ENCODE peak calls at places on chromosomes 13 and 19, in seven cellular contexts. One of them, this sample, is unnamed.

GRCh38 chr13:50581586-50582196 is 261.8 kb downstream of the DLEU7 start:
- DNase-seq in IMR-90: no peak
- DNase-seq in small intestine: no peak
- DNase-seq in CD8-positive, alpha-beta memory T cell: no peak
- DNase-seq in lower lobe of right lung: no peak
- DNase-seq in mucosa of descending colon: no peak
- DNase-seq in ovary: no peak
- DNase-seq in this sample: no peak

GRCh38 chr19:18636969-18637629 is at the start of gene KLHL26:
- DNase-seq in IMR-90: no peak
- DNase-seq in small intestine: no peak
- DNase-seq in CD8-positive, alpha-beta memory T cell: no peak
- DNase-seq in lower lobe of right lung: no peak
- DNase-seq in mucosa of descending colon: no peak
- DNase-seq in ovary: no peak
- DNase-seq in this sample: no peak

GRCh38 chr13:109155301-109155761 is 525.9 kb downstream of the MYO16 start:
- DNase-seq in IMR-90: peak; percentile 50
- DNase-seq in small intestine: no peak
- DNase-seq in CD8-positive, alpha-beta memory T cell: no peak
- DNase-seq in lower lobe of right lung: no peak
- DNase-seq in mucosa of descending colon: no peak
- DNase-seq in ovary: no peak
- DNase-seq in this sample: no peak

GRCh38 chr19:24166055-24166454 is 79.1 kb downstream of the ZNF254 start:
- DNase-seq in IMR-90: peak; percentile 65
- DNase-seq in small intestine: no peak
- DNase-seq in CD8-positive, alpha-beta memory T cell: no peak
- DNase-seq in lower lobe of right lung: no peak
- DNase-seq in mucosa of descending colon: no peak
- DNase-seq in ovary: no peak
- DNase-seq in this sample: no peak

GRCh38 chr13:86870388-86870966 is 800.7 kb upstream of the SLITRK5 start:
- DNase-seq in IMR-90: peak; percentile 43
- DNase-seq in small intestine: peak; percentile 1
- DNase-seq in CD8-positive, alpha-beta memory T cell: no peak
- DNase-seq in lower lobe of right lung: no peak
- DNase-seq in mucosa of descending colon: peak; percentile 12
- DNase-seq in ovary: no peak
- DNase-seq in this sample: no peak

GRCh38 chr13:36549771-36550170 is 117.5 kb downstream of the CCNA1 start:
- DNase-seq in IMR-90: no peak
- DNase-seq in small intestine: no peak
- DNase-seq in CD8-positive, alpha-beta memory T cell: no peak
- DNase-seq in lower lobe of right lung: no peak
- DNase-seq in mucosa of descending colon: no peak
- DNase-seq in ovary: no peak
- DNase-seq in this sample: no peak

GRCh38 chr13:55214851-55215345 is 1925.8 kb upstream of the PRR20A start:
- DNase-seq in IMR-90: no peak
- DNase-seq in small intestine: no peak
- DNase-seq in CD8-positive, alpha-beta memory T cell: no peak
- DNase-seq in lower lobe of right lung: no peak
- DNase-seq in mucosa of descending colon: no peak
- DNase-seq in ovary: no peak
- DNase-seq in this sample: no peak

GRCh38 chr13:95485045-95485517 is 67.4 kb upstream of the CLDN10 start:
- DNase-seq in IMR-90: peak; percentile 42
- DNase-seq in small intestine: no peak
- DNase-seq in CD8-positive, alpha-beta memory T cell: no peak
- DNase-seq in lower lobe of right lung: no peak
- DNase-seq in mucosa of descending colon: no peak
- DNase-seq in ovary: no peak
- DNase-seq in this sample: no peak

GRCh38 chr19:16259385-16260159 is 61.9 kb downstream of the AP1M1 start:
- DNase-seq in IMR-90: no peak
- DNase-seq in small intestine: no peak
- DNase-seq in CD8-positive, alpha-beta memory T cell: no peak
- DNase-seq in lower lobe of right lung: no peak
- DNase-seq in mucosa of descending colon: no peak
- DNase-seq in ovary: no peak
- DNase-seq in this sample: peak; percentile 68

GRCh38 chr13:47672982-47673670 is 327.9 kb downstream of the SUCLA2 start:
- DNase-seq in IMR-90: peak; percentile 93
- DNase-seq in small intestine: no peak
- DNase-seq in CD8-positive, alpha-beta memory T cell: no peak
- DNase-seq in lower lobe of right lung: no peak
- DNase-seq in mucosa of descending colon: no peak
- DNase-seq in ovary: no peak
- DNase-seq in this sample: no peak

GRCh38 chr13:102651892-102652291 is 43.0 kb downstream of the METTL21C start:
- DNase-seq in IMR-90: peak; percentile 52
- DNase-seq in small intestine: no peak
- DNase-seq in CD8-positive, alpha-beta memory T cell: no peak
- DNase-seq in lower lobe of right lung: no peak
- DNase-seq in mucosa of descending colon: no peak
- DNase-seq in ovary: no peak
- DNase-seq in this sample: no peak

GRCh38 chr13:75830842-75831241 is 194.7 kb downstream of the LMO7 start:
- DNase-seq in IMR-90: peak; percentile 78
- DNase-seq in small intestine: no peak
- DNase-seq in CD8-positive, alpha-beta memory T cell: no peak
- DNase-seq in lower lobe of right lung: no peak
- DNase-seq in mucosa of descending colon: no peak
- DNase-seq in ovary: no peak
- DNase-seq in this sample: no peak

GRCh38 chr13:95530178-95530577 is 22.3 kb upstream of the CLDN10 start:
- DNase-seq in IMR-90: peak; percentile 5
- DNase-seq in small intestine: no peak
- DNase-seq in CD8-positive, alpha-beta memory T cell: no peak
- DNase-seq in lower lobe of right lung: peak; percentile 54
- DNase-seq in mucosa of descending colon: no peak
- DNase-seq in ovary: no peak
- DNase-seq in this sample: no peak

GRCh38 chr13:60642552-60642951 is 245.5 kb downstream of the TDRD3 start:
- DNase-seq in IMR-90: no peak
- DNase-seq in small intestine: no peak
- DNase-seq in CD8-positive, alpha-beta memory T cell: no peak
- DNase-seq in lower lobe of right lung: no peak
- DNase-seq in mucosa of descending colon: no peak
- DNase-seq in ovary: no peak
- DNase-seq in this sample: no peak

GRCh38 chr13:66665991-66666390 is 564.1 kb downstream of the PCDH9 start:
- DNase-seq in IMR-90: peak; percentile 88
- DNase-seq in small intestine: no peak
- DNase-seq in CD8-positive, alpha-beta memory T cell: no peak
- DNase-seq in lower lobe of right lung: no peak
- DNase-seq in mucosa of descending colon: no peak
- DNase-seq in ovary: no peak
- DNase-seq in this sample: no peak

GRCh38 chr19:54606891-54607781 is 13.7 kb downstream of the LILRA1 start:
- DNase-seq in IMR-90: no peak
- DNase-seq in small intestine: no peak
- DNase-seq in CD8-positive, alpha-beta memory T cell: no peak
- DNase-seq in lower lobe of right lung: no peak
- DNase-seq in mucosa of descending colon: no peak
- DNase-seq in ovary: no peak
- DNase-seq in this sample: no peak

GRCh38 chr13:40345654-40346372 is 320.6 kb downstream of the FOXO1 start:
- DNase-seq in IMR-90: no peak
- DNase-seq in small intestine: peak; percentile 82
- DNase-seq in CD8-positive, alpha-beta memory T cell: no peak
- DNase-seq in lower lobe of right lung: no peak
- DNase-seq in mucosa of descending colon: peak; percentile 25
- DNase-seq in ovary: no peak
- DNase-seq in this sample: no peak

DNA sequence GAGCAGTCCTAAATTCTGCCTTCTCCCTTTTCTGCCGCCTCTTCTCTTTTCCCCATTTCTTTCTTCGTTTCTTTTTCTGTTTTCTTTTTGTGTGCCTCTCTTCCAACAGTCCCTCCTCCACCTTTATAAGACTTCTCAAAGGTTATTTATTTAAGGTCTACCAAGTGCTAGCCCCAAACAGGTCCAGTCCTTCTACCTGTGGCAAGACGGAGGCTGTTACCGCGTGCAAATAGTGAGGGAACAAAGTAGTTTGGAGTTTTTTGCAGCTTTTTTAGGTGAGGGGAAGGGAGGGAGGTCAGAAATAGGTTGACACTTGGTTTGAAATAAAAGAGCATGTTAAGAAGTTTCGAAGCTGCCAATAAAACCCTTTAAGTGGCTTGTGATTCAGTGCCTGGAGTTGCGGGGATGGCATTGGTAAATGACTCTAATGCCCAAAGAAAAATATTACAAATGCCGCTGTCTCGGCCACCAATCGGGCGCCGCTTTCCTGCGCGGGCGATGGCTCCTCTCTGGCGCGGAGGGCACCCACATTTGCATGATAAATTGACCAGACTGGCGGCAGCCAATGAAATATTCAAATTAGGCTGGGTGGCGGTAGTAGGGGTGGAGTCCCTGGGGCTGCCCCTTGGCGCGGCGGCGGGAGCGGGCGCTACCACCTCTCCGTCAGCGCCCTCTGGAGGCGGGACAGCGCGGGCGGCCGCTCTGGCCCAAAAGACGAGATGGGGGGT is 7.5 kb upstream of the TSHZ3 start:
- DNase-seq in IMR-90: no peak
- DNase-seq in small intestine: peak; percentile 29
- DNase-seq in CD8-positive, alpha-beta memory T cell: peak; percentile 27
- DNase-seq in lower lobe of right lung: peak; percentile 64
- DNase-seq in mucosa of descending colon: peak; percentile 52
- DNase-seq in ovary: no peak
- DNase-seq in this sample: peak; percentile 24
- H3K36me3 ChIP-seq in IMR-90: no peaks in the 10 kb centered on the region
- H3K36me3 ChIP-seq in small intestine: no peaks in the 10 kb centered on the region
- H3K36me3 ChIP-seq in CD8-positive, alpha-beta memory T cell: no peaks in the 10 kb centered on the region
- H3K36me3 ChIP-seq in lower lobe of right lung: no peaks in the 10 kb centered on the region
- H3K36me3 ChIP-seq in mucosa of descending colon: no peaks in the 10 kb centered on the region
- H3K36me3 ChIP-seq in ovary: no peaks in the 10 kb centered on the region
- H3K36me3 ChIP-seq in this sample: no peaks in the 10 kb centered on the region

DNA sequence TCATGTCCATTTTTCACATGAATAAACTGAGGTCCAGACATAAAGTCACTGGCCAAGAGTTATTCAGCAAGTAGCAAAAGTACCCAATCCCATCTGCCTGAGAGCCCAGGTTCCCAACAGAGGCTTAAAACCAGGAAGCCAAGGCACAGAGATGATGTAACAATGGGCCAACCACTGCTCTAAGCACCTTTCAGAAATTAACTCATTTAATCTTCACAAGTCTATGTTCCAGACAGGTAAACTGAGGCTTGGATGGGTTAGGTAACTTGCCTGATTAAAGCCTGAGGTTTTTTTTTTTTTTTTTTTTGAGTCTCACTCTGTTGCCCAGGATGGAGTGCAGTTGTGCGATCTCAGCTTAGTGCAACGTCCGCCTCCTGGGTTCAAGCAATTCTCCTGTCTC is 4.0 kb upstream of the DYRK1B start:
- DNase-seq in IMR-90: no peak
- DNase-seq in small intestine: no peak
- DNase-seq in CD8-positive, alpha-beta memory T cell: no peak
- DNase-seq in lower lobe of right lung: no peak
- DNase-seq in mucosa of descending colon: no peak
- DNase-seq in ovary: no peak
- DNase-seq in this sample: no peak
- H3K36me3 ChIP-seq in IMR-90: peaks cover 38% of the 10 kb centered on the region
- H3K36me3 ChIP-seq in small intestine: peaks cover 3% of the 10 kb centered on the region
- H3K36me3 ChIP-seq in CD8-positive, alpha-beta memory T cell: peaks cover 43% of the 10 kb centered on the region
- H3K36me3 ChIP-seq in lower lobe of right lung: peaks cover 57% of the 10 kb centered on the region
- H3K36me3 ChIP-seq in mucosa of descending colon: no peaks in the 10 kb centered on the region
- H3K36me3 ChIP-seq in ovary: no peaks in the 10 kb centered on the region
- H3K36me3 ChIP-seq in this sample: no peaks in the 10 kb centered on the region

GRCh38 chr19:49347191-49347590 is 12.0 kb downstream of the CD37 start:
- DNase-seq in IMR-90: no peak
- DNase-seq in small intestine: no peak
- DNase-seq in CD8-positive, alpha-beta memory T cell: no peak
- DNase-seq in lower lobe of right lung: no peak
- DNase-seq in mucosa of descending colon: no peak
- DNase-seq in ovary: no peak
- DNase-seq in this sample: no peak

GRCh38 chr19:49342291-49342721 is 7.1 kb downstream of the CD37 start:
- DNase-seq in IMR-90: no peak
- DNase-seq in small intestine: no peak
- DNase-seq in CD8-positive, alpha-beta memory T cell: no peak
- DNase-seq in lower lobe of right lung: peak; percentile 38
- DNase-seq in mucosa of descending colon: no peak
- DNase-seq in ovary: peak; percentile 20
- DNase-seq in this sample: peak; percentile 7

GRCh38 chr19:49343127-49343526 is 7.9 kb downstream of the CD37 start:
- DNase-seq in IMR-90: no peak
- DNase-seq in small intestine: no peak
- DNase-seq in CD8-positive, alpha-beta memory T cell: no peak
- DNase-seq in lower lobe of right lung: peak; percentile 24
- DNase-seq in mucosa of descending colon: no peak
- DNase-seq in ovary: peak; percentile 14
- DNase-seq in this sample: peak; percentile 4

GRCh38 chr19:49347835-49348234 is 12.6 kb downstream of the CD37 start:
- DNase-seq in IMR-90: peak; percentile 82
- DNase-seq in small intestine: peak; percentile 38
- DNase-seq in CD8-positive, alpha-beta memory T cell: no peak
- DNase-seq in lower lobe of right lung: no peak
- DNase-seq in mucosa of descending colon: peak; percentile 40
- DNase-seq in ovary: no peak
- DNase-seq in this sample: no peak

GRCh38 chr19:49344516-49345423 is 9.6 kb downstream of the CD37 start:
- DNase-seq in IMR-90: no peak
- DNase-seq in small intestine: no peak
- DNase-seq in CD8-positive, alpha-beta memory T cell: no peak
- DNase-seq in lower lobe of right lung: no peak
- DNase-seq in mucosa of descending colon: no peak
- DNase-seq in ovary: no peak
- DNase-seq in this sample: no peak
- H3K36me3 ChIP-seq in IMR-90: peaks cover 80% of the 10 kb centered on the region
- H3K36me3 ChIP-seq in small intestine: no peaks in the 10 kb centered on the region
- H3K36me3 ChIP-seq in CD8-positive, alpha-beta memory T cell: no peaks in the 10 kb centered on the region
- H3K36me3 ChIP-seq in lower lobe of right lung: peaks cover 89% of the 10 kb centered on the region
- H3K36me3 ChIP-seq in mucosa of descending colon: no peaks in the 10 kb centered on the region
- H3K36me3 ChIP-seq in ovary: no peaks in the 10 kb centered on the region
- H3K36me3 ChIP-seq in this sample: peaks cover 4% of the 10 kb centered on the region

GRCh38 chr13:22110368-22110767 is 439.5 kb downstream of the FGF9 start:
- DNase-seq in IMR-90: no peak
- DNase-seq in small intestine: no peak
- DNase-seq in CD8-positive, alpha-beta memory T cell: no peak
- DNase-seq in lower lobe of right lung: no peak
- DNase-seq in mucosa of descending colon: no peak
- DNase-seq in ovary: no peak
- DNase-seq in this sample: no peak

GRCh38 chr13:22112956-22113750 is 442.3 kb downstream of the FGF9 start:
- DNase-seq in IMR-90: no peak
- DNase-seq in small intestine: no peak
- DNase-seq in CD8-positive, alpha-beta memory T cell: no peak
- DNase-seq in lower lobe of right lung: no peak
- DNase-seq in mucosa of descending colon: no peak
- DNase-seq in ovary: no peak
- DNase-seq in this sample: no peak

GRCh38 chr13:22111152-22111783 is 440.4 kb downstream of the FGF9 start:
- DNase-seq in IMR-90: no peak
- DNase-seq in small intestine: no peak
- DNase-seq in CD8-positive, alpha-beta memory T cell: no peak
- DNase-seq in lower lobe of right lung: no peak
- DNase-seq in mucosa of descending colon: no peak
- DNase-seq in ovary: no peak
- DNase-seq in this sample: no peak

GRCh38 chr13:22114630-22115311 is 443.9 kb downstream of the FGF9 start:
- DNase-seq in IMR-90: peak; percentile 78
- DNase-seq in small intestine: peak; percentile 48
- DNase-seq in CD8-positive, alpha-beta memory T cell: peak; percentile 81
- DNase-seq in lower lobe of right lung: peak; percentile 60
- DNase-seq in mucosa of descending colon: peak; percentile 30
- DNase-seq in ovary: no peak
- DNase-seq in this sample: no peak

GRCh38 chr13:22111961-22112360 is 441.1 kb downstream of the FGF9 start:
- DNase-seq in IMR-90: no peak
- DNase-seq in small intestine: no peak
- DNase-seq in CD8-positive, alpha-beta memory T cell: no peak
- DNase-seq in lower lobe of right lung: no peak
- DNase-seq in mucosa of descending colon: no peak
- DNase-seq in ovary: no peak
- DNase-seq in this sample: no peak
- H3K36me3 ChIP-seq in IMR-90: no peaks in the 10 kb centered on the region
- H3K36me3 ChIP-seq in small intestine: no peaks in the 10 kb centered on the region
- H3K36me3 ChIP-seq in CD8-positive, alpha-beta memory T cell: no peaks in the 10 kb centered on the region
- H3K36me3 ChIP-seq in lower lobe of right lung: no peaks in the 10 kb centered on the region
- H3K36me3 ChIP-seq in mucosa of descending colon: no peaks in the 10 kb centered on the region
- H3K36me3 ChIP-seq in ovary: no peaks in the 10 kb centered on the region
- H3K36me3 ChIP-seq in this sample: no peaks in the 10 kb centered on the region